ENCODE peak calls at places on chromosomes 3 and 15, in six cellular contexts. V is fibroblast of lung; O is adipocyte; L is psoas muscle; A is ovary; E is CD4-positive, alpha-beta memory T cell. Y is an unnamed sample. For H3K9me3, the result is how much of the 10 kb centered on the place peaks cover.

GRCh38 chr15:62945063-62945462 is 97.5 kb upstream of the TPM1 start:
- DNase-seq in V (no peak), O (no peak), L (no peak), A (no peak), E (no peak), Y (no peak)

GRCh38 chr15:93882779-93883178 is 348.6 kb upstream of the MCTP2 start:
- DNase-seq in V (no peak), O (no peak), L (no peak), A (no peak), E (no peak), Y (no peak)

GRCh38 chr3:107431298-107432012 is 54.2 kb downstream of the CCDC54 start:
- DNase-seq in V (peak), O (peak), L (peak), A (peak), E (peak), Y (peak)

GRCh38 chr15:76968310-76968709 is 26.6 kb upstream of the PSTPIP1 start:
- DNase-seq in V (peak), O (peak), L (no peak), A (no peak), E (no peak), Y (no peak)

GRCh38 chr15:42931702-42932486 is 11.3 kb upstream of the TTBK2 start:
- DNase-seq in V (no peak), O (no peak), L (no peak), A (no peak), E (no peak), Y (no peak)

GRCh38 chr15:43525131-43525530 is 7.7 kb downstream of the MAP1A start:
- DNase-seq in V (no peak), O (no peak), L (no peak), A (no peak), E (no peak), Y (no peak)

GRCh38 chr3:57059416-57059815 is 1.0 kb upstream of the SPATA12 start:
- DNase-seq in V (no peak), O (no peak), L (no peak), A (no peak), E (no peak), Y (no peak)

GRCh38 chr3:37145607-37146006 is 28.8 kb downstream of the LRRFIP2 start:
- DNase-seq in V (no peak), O (peak), L (no peak), A (no peak), E (no peak), Y (no peak)

GRCh38 chr15:83248151-83248851 is 36.2 kb downstream of the BNC1 start:
- DNase-seq in V (peak), O (peak), L (no peak), A (no peak), E (peak), Y (no peak)

GRCh38 chr15:98720036-98720435 is 71.7 kb downstream of the IGF1R start:
- DNase-seq in V (no peak), O (no peak), L (no peak), A (no peak), E (no peak), Y (no peak)

GRCh38 chr15:52247032-52247431 is 48.6 kb downstream of the MYO5C start:
- DNase-seq in V (peak), O (no peak), L (no peak), A (no peak), E (no peak), Y (no peak)

GRCh38 chr15:67127925-67128324 is 62.5 kb downstream of the SMAD3 start:
- DNase-seq in V (peak), O (peak), L (no peak), A (no peak), E (no peak), Y (no peak)

GRCh38 chr15:69590201-69590600 is 137.6 kb downstream of the RPLP1 start:
- DNase-seq in V (no peak), O (no peak), L (no peak), A (no peak), E (no peak), Y (no peak)

GRCh38 chr3:99286266-99286845 is 352.0 kb upstream of the COL8A1 start:
- DNase-seq in V (peak), O (peak), L (no peak), A (no peak), E (no peak), Y (no peak)

GRCh38 chr3:193702967-193703366 is 110.0 kb downstream of the OPA1 start:
- DNase-seq in V (peak), O (peak), L (no peak), A (no peak), E (no peak), Y (no peak)

GRCh38 chr3:147507638-147508286 is 98.6 kb downstream of the ZIC1 start:
- DNase-seq in V (no peak), O (peak), L (no peak), A (no peak), E (no peak), Y (no peak)

GRCh38 chr3:149374391-149374790 is 3.1 kb downstream of the TM4SF1 start:
- DNase-seq in V (no peak), O (no peak), L (no peak), A (no peak), E (no peak), Y (no peak)

GRCh38 chr15:25051399-25052154 is 96.8 kb downstream of the SNRPN start:
- DNase-seq in V (no peak), O (no peak), L (no peak), A (no peak), E (no peak), Y (no peak)

GRCh38 chr15:25054943-25055342 is 100.2 kb downstream of the SNRPN start:
- DNase-seq in V (no peak), O (no peak), L (no peak), A (no peak), E (no peak), Y (no peak)

GRCh38 chr15:25052191-25052999 is 97.6 kb downstream of the SNRPN start:
- DNase-seq in V (no peak), O (no peak), L (no peak), A (no peak), E (no peak), Y (no peak)

GRCh38 chr15:25054329-25054728 is 99.5 kb downstream of the SNRPN start:
- DNase-seq in V (no peak), O (no peak), L (no peak), A (no peak), E (no peak), Y (no peak)

GRCh38 chr15:25053000-25053815 is 98.4 kb downstream of the SNRPN start:
- DNase-seq in V (no peak), O (no peak), L (no peak), A (peak), E (no peak), Y (no peak)
- H3K9me3 ChIP-seq in V (under half), O (half or more), L (half or more), A (half or more), E (under half), Y (half or more)

DNA sequence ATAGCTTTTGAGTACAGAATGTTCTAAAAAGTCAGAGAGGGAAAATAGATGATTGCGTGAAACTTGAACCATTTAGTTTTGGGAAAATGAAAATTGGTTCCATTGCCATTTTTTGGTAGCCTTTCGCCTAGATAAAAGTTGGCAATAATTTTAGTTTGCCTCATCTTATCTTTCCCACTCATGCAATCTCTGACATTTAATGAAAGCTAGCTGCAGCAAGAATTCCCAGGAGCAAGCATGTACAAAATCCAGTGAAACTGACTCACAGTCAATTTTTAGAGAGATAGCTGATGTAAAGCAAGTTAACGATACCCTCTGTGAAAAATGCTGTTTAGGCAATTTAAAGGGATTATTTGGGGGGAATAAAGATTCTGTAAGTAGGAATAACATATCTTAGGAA is 797.4 kb downstream of the GRM7 start:
- DNase-seq in V (peak), O (no peak), L (no peak), A (no peak), E (no peak), Y (no peak)
- H3K9me3 ChIP-seq in V (under half), O (under half), L (under half), A (under half), E (under half), Y (under half)

GRCh38 chr15:90666135-90666909 is 50.8 kb upstream of the BLM start:
- DNase-seq in V (no peak), O (no peak), L (no peak), A (no peak), E (no peak), Y (no peak)

GRCh38 chr15:90665288-90666134 is 51.6 kb upstream of the BLM start:
- DNase-seq in V (peak), O (peak), L (peak), A (peak), E (peak), Y (no peak)

GRCh38 chr15:90660195-90660995 is 56.8 kb upstream of the BLM start:
- DNase-seq in V (peak), O (peak), L (peak), A (no peak), E (peak), Y (no peak)

GRCh38 chr15:90667063-90667754 is 49.9 kb upstream of the BLM start:
- DNase-seq in V (no peak), O (peak), L (no peak), A (no peak), E (no peak), Y (no peak)

GRCh38 chr15:90664650-90665287 is 52.4 kb upstream of the BLM start:
- DNase-seq in V (peak), O (peak), L (peak), A (peak), E (no peak), Y (no peak)
- H3K9me3 ChIP-seq in V (under half), O (under half), L (under half), A (under half), E (under half), Y (under half)

GRCh38 chr3:29171583-29171990 is 109.3 kb upstream of the RBMS3 start:
- DNase-seq in V (no peak), O (no peak), L (no peak), A (no peak), E (no peak), Y (no peak)
- H3K9me3 ChIP-seq in V (under half), O (under half), L (under half), A (under half), E (under half), Y (under half)

DNA sequence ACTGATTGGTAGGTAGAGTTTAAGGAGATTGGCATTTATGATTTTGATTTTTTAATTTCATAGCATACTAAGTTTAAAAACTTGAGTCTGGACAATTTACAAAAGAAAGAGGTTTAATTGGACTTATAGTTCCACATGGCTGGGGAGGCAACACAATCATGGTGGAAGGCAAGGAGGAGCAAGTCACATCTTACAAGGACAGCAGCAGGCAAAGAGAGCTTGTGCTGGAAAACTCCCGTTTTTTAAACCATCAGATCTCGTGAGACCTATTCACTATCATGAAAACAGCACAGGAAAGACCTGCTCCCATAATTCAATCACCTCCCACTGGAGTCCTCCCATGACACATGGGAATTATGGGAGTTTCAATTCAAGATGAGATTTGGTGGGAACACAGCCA is 630.9 kb upstream of the NR2F2 start:
- DNase-seq in V (no peak), O (no peak), L (no peak), A (no peak), E (no peak), Y (no peak)
- H3K9me3 ChIP-seq in V (under half), O (half or more), L (under half), A (under half), E (under half), Y (under half)

DNA sequence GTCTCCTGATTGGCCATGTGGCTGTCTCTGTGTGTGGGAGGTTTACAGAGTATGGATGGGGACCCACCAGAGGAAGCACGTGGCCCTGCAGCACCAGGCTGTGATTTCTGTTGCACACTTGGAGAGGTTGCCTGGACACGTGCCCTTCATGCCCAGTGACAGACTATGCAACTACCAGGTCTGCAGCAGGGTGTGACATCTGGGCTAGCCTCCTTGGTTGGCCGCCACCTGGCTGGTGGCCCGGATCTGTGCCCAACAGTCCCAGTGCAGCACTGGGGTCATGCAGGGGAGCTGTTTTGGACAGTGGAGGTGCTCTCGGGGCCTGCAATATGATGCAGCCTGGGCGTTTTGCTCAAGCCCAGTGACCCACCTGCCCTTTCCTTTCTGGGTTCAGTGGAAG is 212.5 kb downstream of the UBE3A start:
- DNase-seq in V (no peak), O (no peak), L (no peak), A (no peak), E (no peak), Y (no peak)
- H3K9me3 ChIP-seq in V (under half), O (under half), L (under half), A (under half), E (under half), Y (under half)

GRCh38 chr3:120440762-120441161 is 10.0 kb downstream of the FSTL1 start:
- DNase-seq in V (no peak), O (no peak), L (no peak), A (no peak), E (no peak), Y (no peak)
- H3K9me3 ChIP-seq in V (under half), O (under half), L (under half), A (under half), E (under half), Y (under half)

GRCh38 chr3:21017115-21017852 is 733.7 kb downstream of the ZNF385D start:
- DNase-seq in V (no peak), O (no peak), L (no peak), A (no peak), E (no peak), Y (no peak)
- H3K9me3 ChIP-seq in V (under half), O (under half), L (under half), A (under half), E (under half), Y (under half)

Y was measured in T-helper 17 cell.